ENCODE peak calls at places on chromosomes 7 and 10, in six cellular contexts. T, L, K, P, D and G are unnamed samples.

GRCh38 chr7:101390901-101391301 is 28.2 kb downstream of the COL26A1 start:
- DNase-seq in T (no peak), L (peak), K (peak), P (no peak), D (peak), G (peak)

GRCh38 chr10:110893559-110894179 is 21.9 kb downstream of the PDCD4 start:
- DNase-seq in T (peak), L (peak), K (peak), P (no peak), D (no peak), G (peak)

GRCh38 chr10:22740180-22740579 is 25.8 kb upstream of the PIP4K2A start:
- DNase-seq in T (peak), L (peak), K (peak), P (no peak), D (no peak), G (peak)

GRCh38 chr10:58963723-58964124 is 212.7 kb upstream of the PHYHIPL start:
- DNase-seq in T (no peak), L (no peak), K (peak), P (no peak), D (no peak), G (no peak)

GRCh38 chr10:93277360-93277759 is 203.7 kb downstream of the CYP26A1 start:
- DNase-seq in T (no peak), L (no peak), K (no peak), P (no peak), D (no peak), G (no peak)

GRCh38 chr10:18238875-18239485 is 98.8 kb downstream of the CACNB2 start:
- DNase-seq in T (peak), L (peak), K (peak), P (no peak), D (no peak), G (peak)

GRCh38 chr10:129742742-129743550 is 221.1 kb downstream of the EBF3 start:
- DNase-seq in T (no peak), L (no peak), K (no peak), P (no peak), D (no peak), G (no peak)

GRCh38 chr10:61978965-61979364 is 77.5 kb downstream of the ARID5B start:
- DNase-seq in T (no peak), L (no peak), K (no peak), P (no peak), D (no peak), G (no peak)

GRCh38 chr7:24405002-24405401 is 121.0 kb downstream of the NPY start:
- DNase-seq in T (no peak), L (no peak), K (no peak), P (no peak), D (no peak), G (no peak)

GRCh38 chr10:71614946-71615345 is 104.6 kb downstream of the C10orf105 start:
- DNase-seq in T (no peak), L (no peak), K (no peak), P (peak), D (no peak), G (no peak)

GRCh38 chr7:16293669-16294425 is 127.5 kb downstream of the CRPPA start:
- DNase-seq in T (no peak), L (no peak), K (no peak), P (no peak), D (no peak), G (no peak)

GRCh38 chr10:7340179-7340874 is 70.5 kb downstream of the SFMBT2 start:
- DNase-seq in T (peak), L (peak), K (no peak), P (no peak), D (no peak), G (no peak)

GRCh38 chr10:50846753-50847152 is 38.7 kb downstream of the A1CF start:
- DNase-seq in T (peak), L (no peak), K (no peak), P (no peak), D (no peak), G (peak)

GRCh38 chr10:113126506-113127192 is 176.6 kb downstream of the TCF7L2 start:
- DNase-seq in T (peak), L (peak), K (peak), P (peak), D (no peak), G (peak)

GRCh38 chr10:2731940-2732339 is 335.4 kb upstream of the PFKP start:
- DNase-seq in T (no peak), L (no peak), K (no peak), P (no peak), D (no peak), G (no peak)

GRCh38 chr10:131478398-131478989 is 167.0 kb upstream of the TCERG1L start:
- DNase-seq in T (no peak), L (no peak), K (no peak), P (no peak), D (no peak), G (no peak)

GRCh38 chr10:132419631-132420468 is 22.9 kb downstream of the PWWP2B start:
- DNase-seq in T (no peak), L (no peak), K (no peak), P (no peak), D (no peak), G (no peak)

GRCh38 chr10:4943821-4944220 is 19.4 kb upstream of the AKR1C1 start:
- DNase-seq in T (peak), L (no peak), K (no peak), P (no peak), D (no peak), G (no peak)

GRCh38 chr10:50981904-50982303 is 92.4 kb upstream of the PRKG1 start:
- DNase-seq in T (no peak), L (no peak), K (no peak), P (no peak), D (no peak), G (no peak)

GRCh38 chr7:147952918-147953317 is 637.6 kb upstream of the C7orf33 start:
- DNase-seq in T (no peak), L (no peak), K (no peak), P (no peak), D (no peak), G (no peak)

GRCh38 chr7:84663224-84663623 is 468.6 kb upstream of the SEMA3A start:
- DNase-seq in T (no peak), L (no peak), K (no peak), P (no peak), D (no peak), G (peak)

GRCh38 chr10:62851449-62851848 is 35.3 kb upstream of the EGR2 start:
- DNase-seq in T (no peak), L (peak), K (no peak), P (no peak), D (no peak), G (peak)

GRCh38 chr7:140059288-140060242 is 3.2 kb downstream of the PARP12 start:
- DNase-seq in T (peak), L (peak), K (peak), P (peak), D (no peak), G (peak)

GRCh38 chr7:156984209-156984891 is 26.1 kb downstream of the MNX1 start:
- DNase-seq in T (no peak), L (peak), K (no peak), P (no peak), D (no peak), G (peak)

GRCh38 chr7:157558516-157558874 is 221.7 kb downstream of the DNAJB6 start:
- DNase-seq in T (no peak), L (no peak), K (no peak), P (no peak), D (no peak), G (no peak)

GRCh38 chr7:25262586-25262985 is 34.3 kb upstream of the NPVF start:
- DNase-seq in T (peak), L (peak), K (no peak), P (no peak), D (no peak), G (peak)

GRCh38 chr10:2279666-2280065 is 542.3 kb upstream of the ADARB2 start:
- DNase-seq in T (peak), L (no peak), K (no peak), P (no peak), D (no peak), G (no peak)

GRCh38 chr10:89171996-89172395 is 35.1 kb downstream of the CH25H start:
- DNase-seq in T (no peak), L (no peak), K (no peak), P (no peak), D (no peak), G (no peak)

GRCh38 chr10:15211464-15211979 is 43.0 kb upstream of the NMT2 start:
- DNase-seq in T (peak), L (peak), K (no peak), P (no peak), D (no peak), G (peak)

GRCh38 chr7:128003179-128003578 is 28.1 kb downstream of the LRRC4 start:
- DNase-seq in T (no peak), L (no peak), K (no peak), P (no peak), D (no peak), G (no peak)
- H3K4me3 ChIP-seq in T (no peak), L (no peak), K (no peak), P (no peak), D (no peak), G (no peak)

GRCh38 chr7:51187941-51188340 is 128.7 kb downstream of the COBL start:
- DNase-seq in T (peak), L (no peak), K (no peak), P (no peak), D (no peak), G (no peak)
- TF ChIP-seq CTCF in T (no peak), L (no peak), K (peak), P (no peak), D (no peak), G (no peak)

GRCh38 chr10:119304541-119304940 is 97.2 kb downstream of the GRK5 start:
- DNase-seq in T (no peak), L (no peak), K (no peak), P (no peak), D (no peak), G (no peak)

GRCh38 chr10:119301397-119301796 is 94.0 kb downstream of the GRK5 start:
- DNase-seq in T (peak), L (no peak), K (no peak), P (no peak), D (peak), G (no peak)

GRCh38 chr10:119302172-119302571 is 94.8 kb downstream of the GRK5 start:
- DNase-seq in T (no peak), L (no peak), K (no peak), P (no peak), D (no peak), G (no peak)

GRCh38 chr10:119303886-119304285 is 96.5 kb downstream of the GRK5 start:
- DNase-seq in T (no peak), L (no peak), K (no peak), P (no peak), D (no peak), G (no peak)

GRCh38 chr10:119302591-119303253 is 95.4 kb downstream of the GRK5 start:
- DNase-seq in T (no peak), L (no peak), K (peak), P (no peak), D (no peak), G (no peak)
- H3K4me3 ChIP-seq in T (no peak), L (no peak), K (no peak), P (no peak), D (no peak), G (no peak)

DNA sequence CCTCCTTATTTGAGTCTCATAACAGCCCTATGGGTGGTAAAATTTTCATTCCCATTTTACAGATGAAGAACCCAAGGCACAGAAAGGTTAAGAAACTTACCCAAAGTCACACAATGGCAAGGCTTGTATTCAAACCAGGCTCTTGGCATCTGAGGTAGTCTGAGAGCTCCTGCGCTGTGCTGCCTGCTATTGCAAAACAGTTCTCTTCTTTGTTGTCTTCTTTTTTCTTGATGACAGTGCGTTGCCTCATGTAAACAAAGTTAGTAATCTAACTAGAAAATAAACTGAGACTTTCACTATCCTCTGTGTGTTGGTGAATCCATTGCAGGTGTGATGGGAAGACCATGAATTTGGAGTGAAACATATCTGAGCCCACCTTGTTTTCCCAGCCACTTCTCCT is 240.8 kb downstream of the PTEN start:
- DNase-seq in T (no peak), L (no peak), K (no peak), P (no peak), D (no peak), G (no peak)
- TF ChIP-seq CTCF in T (no peak), L (no peak), K (no peak), P (no peak), D (no peak), G (no peak)

GRCh38 chr7:103988468-103989199 is 824 bp downstream of the RELN start:
- DNase-seq in T (peak), L (no peak), K (peak), P (no peak), D (no peak), G (peak)
- H3K4me3 ChIP-seq in T (peak), L (peak), K (peak), P (peak), D (no peak), G (peak)

DNA sequence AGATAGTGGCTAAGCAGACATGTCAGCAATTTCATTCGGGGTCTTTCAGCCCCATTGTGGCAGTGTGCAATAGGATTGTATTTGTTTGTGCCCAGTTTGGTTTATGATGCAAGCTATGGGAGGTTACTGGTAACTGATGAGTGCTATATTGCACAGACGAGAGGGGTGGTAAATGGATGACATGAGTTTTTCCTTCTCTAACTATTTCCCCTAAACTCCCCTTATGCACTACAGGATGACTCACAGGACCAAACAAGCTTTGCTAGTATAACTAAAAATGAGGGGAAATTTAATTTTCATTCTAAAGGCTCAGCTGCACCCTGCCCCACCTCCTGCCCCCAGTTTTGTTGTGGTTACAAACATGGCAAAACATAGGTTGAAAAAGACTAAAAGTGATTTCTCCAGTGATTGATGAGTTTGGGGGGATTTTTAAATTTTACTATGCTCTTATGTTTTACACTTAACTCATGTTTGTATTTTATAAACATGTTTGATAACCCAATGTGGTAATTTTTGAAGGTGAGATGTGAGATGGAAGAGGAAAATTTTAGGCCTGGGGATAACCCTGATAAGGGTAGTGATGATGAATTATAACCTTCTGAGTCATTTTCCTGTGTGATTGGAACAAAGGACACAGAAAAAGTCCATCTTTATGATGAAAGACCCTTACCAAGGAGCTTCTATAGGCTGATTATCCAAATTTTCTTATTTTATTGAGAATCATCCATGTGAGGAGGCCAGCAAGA is 60.8 kb upstream of the NAMPT start:
- DNase-seq in T (peak), L (peak), K (no peak), P (no peak), D (no peak), G (peak)
- TF ChIP-seq CTCF in T (no peak), L (no peak), K (no peak), P (no peak), D (no peak), G (no peak)

DNA sequence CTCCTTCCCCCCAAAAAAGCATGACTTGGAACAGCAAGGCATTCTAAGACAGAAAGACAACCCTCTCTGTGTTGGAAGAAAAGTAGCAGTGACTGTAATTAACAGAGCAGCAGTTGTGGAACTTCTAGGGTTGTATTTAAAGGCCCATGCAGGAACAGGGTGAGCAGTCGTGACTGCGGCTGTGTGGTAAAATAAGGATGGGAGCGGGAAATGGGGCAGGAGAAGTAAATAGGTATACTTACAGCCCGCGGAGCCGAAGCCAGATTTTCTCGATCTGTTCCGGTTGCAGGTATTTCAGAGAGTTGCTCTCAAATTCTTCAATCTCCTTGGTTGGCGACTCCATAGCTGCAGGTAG is 179 bp downstream of the PDE1C start:
- DNase-seq in T (no peak), L (no peak), K (no peak), P (no peak), D (no peak), G (no peak)
- H3K4me3 ChIP-seq in T (peak), L (no peak), K (no peak), P (peak), D (peak), G (no peak)